ENCODE peak calls at places on chromosome 17, in six cellular contexts. H is left lung, W is HFF-Myc, T is breast epithelium, V is A673, N is lower lobe of right lung. I is an unnamed sample.
A peak's percentile ranks its signal among the peaks of the same experiment; 100 is the strongest.

GRCh38 chr17:82235775-82236141 is 6.9 kb downstream of the SLC16A3 start:
- DNase-seq in V (no peak), H (peak; percentile 87), T (no peak), N (no peak), W (no peak), I (no peak)

GRCh38 chr17:2412561-2413021 is 11.7 kb upstream of the MNT start:
- DNase-seq in T (no peak), W (no peak), H (no peak), N (no peak), V (peak; percentile 78), I (peak; percentile 80)

GRCh38 chr17:4232168-4232813 is 31.5 kb downstream of the ANKFY1 start:
- DNase-seq in W (no peak), V (no peak), H (no peak), N (no peak), T (no peak), I (no peak)

GRCh38 chr17:35241520-35241919 is 1.4 kb upstream of the SLFN5 start:
- DNase-seq in W (no peak), V (no peak), N (no peak), T (no peak), H (peak; percentile 66), I (no peak)

GRCh38 chr17:75060434-75061054 is 13.5 kb downstream of the KCTD2 start:
- DNase-seq in W (no peak), N (no peak), H (no peak), T (no peak), V (no peak), I (no peak)

GRCh38 chr17:66416207-66416940 is 114.0 kb downstream of the PRKCA start:
- DNase-seq in W (no peak), V (no peak), N (no peak), H (no peak), T (no peak), I (no peak)

GRCh38 chr17:31475378-31476162 is 84.1 kb downstream of the RAB11FIP4 start:
- DNase-seq in N (no peak), T (no peak), W (no peak), H (no peak), V (no peak), I (no peak)

GRCh38 chr17:74542727-74543383 is 3.1 kb downstream of the CD300C start:
- DNase-seq in H (no peak), W (no peak), N (peak; percentile 39), T (no peak), V (no peak), I (no peak)

GRCh38 chr17:13635951-13636350 is 34.2 kb upstream of the HS3ST3A1 start:
- DNase-seq in T (no peak), W (no peak), H (no peak), N (no peak), V (no peak), I (no peak)

GRCh38 chr17:34820922-34821321 is 140.3 kb downstream of the CCT6B start:
- DNase-seq in H (no peak), T (peak; percentile 18), V (no peak), W (no peak), N (no peak), I (no peak)

GRCh38 chr17:38717139-38717745 is 12.2 kb downstream of the MLLT6 start:
- DNase-seq in N (no peak), W (no peak), T (no peak), H (no peak), V (no peak), I (no peak)

GRCh38 chr17:38712593-38712992 is 7.5 kb downstream of the MLLT6 start:
- DNase-seq in T (no peak), N (no peak), V (no peak), H (no peak), W (no peak), I (no peak)

GRCh38 chr17:38713456-38713855 is 8.4 kb downstream of the MLLT6 start:
- DNase-seq in W (no peak), V (no peak), H (no peak), N (no peak), T (no peak), I (no peak)

GRCh38 chr17:38716368-38717005 is 11.4 kb downstream of the MLLT6 start:
- DNase-seq in V (no peak), W (no peak), T (no peak), N (no peak), H (no peak), I (no peak)

GRCh38 chr17:38715216-38715943 is 10.3 kb downstream of the MLLT6 start:
- DNase-seq in V (no peak), H (no peak), N (no peak), W (no peak), T (no peak), I (no peak)
- H3K4me3 ChIP-seq in V (no peak overlapping the region), H (no peak overlapping the region), N (no peak overlapping the region), W (no peak overlapping the region), T (no peak overlapping the region), I (no peak overlapping the region)

GRCh38 chr17:8294361-8294760 is 839 bp downstream of the SLC25A35 start:
- DNase-seq in V (no peak), H (no peak), T (no peak), W (no peak), N (no peak), I (no peak)
- H3K4me3 ChIP-seq in V (no peak overlapping the region), H (no peak overlapping the region), T (no peak overlapping the region), W (no peak overlapping the region), N (peak overlapping the region; percentile 76), I (no peak overlapping the region)

DNA sequence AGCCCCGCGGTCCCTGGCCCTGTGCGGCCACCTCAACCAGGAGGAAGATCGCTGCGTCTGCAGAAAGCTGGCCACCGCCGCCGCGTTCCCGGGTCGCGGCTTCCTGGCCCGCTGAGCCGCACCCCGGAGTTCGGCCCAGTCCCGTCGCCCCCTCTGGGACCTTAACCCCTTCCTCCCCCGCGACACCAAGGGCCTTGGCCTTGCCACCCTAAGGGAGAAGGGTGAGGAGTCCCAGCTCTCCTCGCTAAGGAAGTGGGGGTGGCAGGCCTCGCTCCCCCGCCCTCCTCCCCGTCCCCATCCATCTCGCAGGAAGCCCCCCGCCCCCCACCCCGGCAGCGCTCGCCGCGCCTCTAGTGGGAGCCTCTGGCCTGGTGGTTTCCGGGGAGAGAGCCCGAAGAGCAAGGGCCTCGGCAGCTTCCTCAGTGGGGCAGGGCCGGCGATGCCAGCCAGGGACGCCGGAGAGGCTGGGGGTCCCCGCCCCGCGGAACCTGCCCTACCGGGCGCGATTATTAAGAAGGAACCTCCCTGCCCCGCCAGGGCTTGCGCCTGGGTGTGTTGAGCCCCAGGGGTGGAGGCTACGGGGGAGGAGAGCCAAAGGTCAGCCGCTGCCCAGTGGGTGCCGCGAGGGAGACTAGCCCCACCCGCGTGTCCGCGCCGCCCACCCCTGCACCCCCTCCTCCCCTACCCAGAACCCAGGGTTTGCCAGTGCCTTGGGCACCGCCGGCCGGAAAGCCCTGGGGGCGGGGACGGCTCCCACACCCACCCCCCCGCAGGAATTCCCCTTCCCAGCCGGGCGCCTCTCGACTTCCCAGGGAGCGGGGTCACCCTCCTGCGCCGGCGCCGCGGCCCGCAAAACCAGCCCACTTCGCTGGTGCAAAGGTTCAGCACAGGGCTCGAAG is 6.8 kb downstream of the CBX4 start:
- DNase-seq in H (peak; percentile 77), W (no peak), N (peak; percentile 56), V (peak; percentile 75), T (no peak), I (no peak)
- H3K4me3 ChIP-seq in H (peak overlapping the region; percentile 17), W (no peak overlapping the region), N (peak overlapping the region; percentile 44), V (peak overlapping the region; percentile 20), T (peak overlapping the region; percentile 30), I (peak overlapping the region; percentile 8)

GRCh38 chr17:79792984-79793923 is 3.6 kb downstream of the CBX8 start:
- DNase-seq in W (peak; percentile 40), H (peak; percentile 82), N (no peak), V (peak; percentile 33), T (no peak), I (no peak)
- H3K4me3 ChIP-seq in W (peak overlapping the region; percentile 32), H (peak overlapping the region; percentile 24), N (peak overlapping the region; percentile 42), V (peak overlapping the region; percentile 42), T (peak overlapping the region; percentile 41), I (peak overlapping the region; percentile 25)

GRCh38 chr17:50274142-50274944 is at the start of gene TMEM92:
- DNase-seq in H (peak; percentile 94), W (no peak), T (no peak), V (peak; percentile 65), N (peak; percentile 82), I (no peak)
- H3K4me3 ChIP-seq in H (peak within 1 kb of the TSS; percentile 47), W (peak within 1 kb of the TSS; percentile 45), T (peak within 1 kb of the TSS; percentile 63), V (peak within 1 kb of the TSS; percentile 50), N (peak within 1 kb of the TSS; percentile 64), I (peak within 1 kb of the TSS; percentile 68)

GRCh38 chr17:36731091-36731490 is 129.7 kb downstream of the MRM1 start:
- DNase-seq in H (no peak), V (no peak), T (peak; percentile 67), N (no peak), W (no peak), I (no peak)

GRCh38 chr17:36726199-36726598 is 124.8 kb downstream of the MRM1 start:
- DNase-seq in T (no peak), H (no peak), V (no peak), N (no peak), W (no peak), I (no peak)

GRCh38 chr17:36730095-36730808 is 128.9 kb downstream of the MRM1 start:
- DNase-seq in T (no peak), N (no peak), V (no peak), H (no peak), W (no peak), I (no peak)

GRCh38 chr17:36727577-36727976 is 126.2 kb downstream of the MRM1 start:
- DNase-seq in N (no peak), W (no peak), H (no peak), V (no peak), T (no peak), I (no peak)

GRCh38 chr17:36728030-36728991 is 126.9 kb downstream of the MRM1 start:
- DNase-seq in N (no peak), V (no peak), W (no peak), H (no peak), T (no peak), I (no peak)
- H3K4me3 ChIP-seq in N (no peak overlapping the region), V (no peak overlapping the region), W (no peak overlapping the region), H (no peak overlapping the region), T (no peak overlapping the region), I (no peak overlapping the region)

GRCh38 chr17:50558955-50559614 is 1.4 kb upstream of the CACNA1G start:
- DNase-seq in T (no peak), N (peak; percentile 69), H (peak; percentile 81), V (peak; percentile 71), W (no peak), I (no peak)

GRCh38 chr17:50560931-50561750 is 626 bp downstream of the CACNA1G start:
- DNase-seq in V (no peak), H (peak; percentile 79), W (no peak), T (no peak), N (no peak), I (peak; percentile 67)

GRCh38 chr17:50560185-50560824 is at the start of gene CACNA1G:
- DNase-seq in H (peak; percentile 93), N (peak; percentile 87), T (peak; percentile 92), W (peak; percentile 46), V (peak; percentile 98), I (peak; percentile 95)

GRCh38 chr17:50558581-50558954 is 1.9 kb upstream of the CACNA1G start:
- DNase-seq in V (no peak), N (no peak), W (no peak), H (no peak), T (no peak), I (no peak)

DNA sequence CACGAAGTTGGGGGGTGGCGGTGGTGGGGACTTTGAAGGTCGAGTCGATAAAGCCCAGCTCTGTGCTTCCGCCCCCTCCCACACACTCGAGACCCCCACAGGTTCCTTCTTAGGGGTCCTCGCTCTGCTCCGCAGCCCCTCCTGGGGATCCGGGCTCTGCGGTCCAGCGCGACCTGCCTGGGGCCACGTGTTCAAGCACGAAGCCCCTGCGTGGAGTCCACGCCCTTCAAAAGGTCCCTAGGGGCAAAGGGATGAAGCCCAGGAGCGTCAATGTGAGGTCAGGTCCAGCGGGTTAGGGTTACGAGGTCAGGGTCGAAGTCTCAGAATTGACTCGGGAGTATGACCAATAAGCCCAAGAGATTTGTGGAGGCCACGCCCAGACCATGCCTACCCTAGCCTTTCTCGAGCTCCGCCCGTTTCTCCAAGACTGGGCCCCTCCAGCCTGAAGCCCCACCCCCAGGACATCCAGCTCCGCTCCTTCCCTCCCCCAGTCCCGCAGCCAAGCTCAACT is 786 bp upstream of the CACNA1G start:
- DNase-seq in T (peak; percentile 73), W (no peak), V (peak; percentile 92), N (peak; percentile 68), H (no peak), I (no peak)
- H3K4me3 ChIP-seq in T (peak overlapping the region; percentile 68), W (peak overlapping the region; percentile 30), V (peak overlapping the region; percentile 59), N (peak overlapping the region; percentile 55), H (peak overlapping the region; percentile 51), I (peak overlapping the region; percentile 57)